ENCODE peak calls at places on chromosomes 11 and 22, in five cellular contexts. D is transverse colon, Z is prostate gland, K is stomach, O is heart left ventricle. M is an unnamed sample.

GRCh38 chr11:66226111-66226510 is 42.3 kb upstream of the RAB1B start:
- DNase-seq in D (no peak), Z (no peak), K (no peak), O (no peak), M (no peak)

GRCh38 chr11:17799147-17799546 is 64.6 kb downstream of the KCNC1 start:
- DNase-seq in D (no peak), Z (no peak), K (no peak), O (no peak), M (no peak)

GRCh38 chr11:130677486-130678153 is 229.2 kb downstream of the ADAMTS15 start:
- DNase-seq in D (no peak), Z (no peak), K (no peak), O (peak; percentile 43), M (peak; percentile 13)

GRCh38 chr11:62621027-62621566 is 689 bp downstream of the B3GAT3 start:
- DNase-seq in D (no peak), Z (no peak), K (no peak), O (no peak), M (no peak)

GRCh38 chr11:76234704-76235232 is 28.5 kb upstream of the WNT11 start:
- DNase-seq in D (no peak), Z (no peak), K (peak; percentile 26), O (peak; percentile 61), M (no peak)

GRCh38 chr22:24474221-24474620 is 20.9 kb upstream of the UPB1 start:
- DNase-seq in D (no peak), Z (no peak), K (no peak), O (no peak), M (peak; percentile 33)

GRCh38 chr11:30583505-30584280 is 2.5 kb downstream of the MPPED2 start:
- DNase-seq in D (peak; percentile 9), Z (peak; percentile 52), K (no peak), O (peak; percentile 39), M (no peak)

GRCh38 chr11:64500176-64501013 is 90.6 kb upstream of the SLC22A12 start:
- DNase-seq in D (no peak), Z (no peak), K (no peak), O (no peak), M (no peak)

GRCh38 chr11:110737591-110737990 is 25.4 kb upstream of the ARHGAP20 start:
- DNase-seq in D (no peak), Z (no peak), K (no peak), O (no peak), M (no peak)

GRCh38 chr11:32440372-32440888 is 5.1 kb upstream of the WT1 start:
- DNase-seq in D (no peak), Z (no peak), K (no peak), O (no peak), M (no peak)

GRCh38 chr11:7490054-7490453 is 4.7 kb downstream of the OLFML1 start:
- DNase-seq in D (no peak), Z (no peak), K (no peak), O (no peak), M (peak; percentile 42)

GRCh38 chr11:109695696-109696095 is 273.7 kb downstream of the C11orf87 start:
- DNase-seq in D (no peak), Z (no peak), K (no peak), O (no peak), M (no peak)

GRCh38 chr11:77705195-77705876 is 67.7 kb upstream of the CLNS1A start:
- DNase-seq in D (no peak), Z (no peak), K (no peak), O (no peak), M (peak; percentile 38)

GRCh38 chr11:131851951-131852350 is 481.5 kb downstream of the NTM start:
- DNase-seq in D (no peak), Z (no peak), K (no peak), O (no peak), M (no peak)

GRCh38 chr22:47174671-47175111 is 412.2 kb downstream of the TBC1D22A start:
- DNase-seq in D (no peak), Z (no peak), K (no peak), O (peak; percentile 48), M (no peak)

GRCh38 chr11:28730336-28730735 is 622.1 kb downstream of the METTL15 start:
- DNase-seq in D (no peak), Z (no peak), K (no peak), O (no peak), M (no peak)

GRCh38 chr11:72589802-72590761 is 84.1 kb downstream of the PDE2A start:
- DNase-seq in D (peak; percentile 53), Z (no peak), K (peak; percentile 47), O (peak; percentile 55), M (no peak)

GRCh38 chr22:26671317-26672059 is 14.1 kb downstream of the MIAT start:
- DNase-seq in D (peak; percentile 60), Z (peak; percentile 23), K (peak; percentile 37), O (peak; percentile 44), M (no peak)

GRCh38 chr22:26674211-26675190 is 17.1 kb downstream of the MIAT start:
- DNase-seq in D (peak; percentile 19), Z (no peak), K (no peak), O (no peak), M (no peak)

GRCh38 chr22:26673485-26673884 is 16.1 kb downstream of the MIAT start:
- DNase-seq in D (peak; percentile 22), Z (no peak), K (no peak), O (no peak), M (no peak)

GRCh38 chr22:26672060-26672471 is 14.7 kb downstream of the MIAT start:
- DNase-seq in D (peak; percentile 21), Z (no peak), K (no peak), O (peak; percentile 38), M (no peak)

DNA sequence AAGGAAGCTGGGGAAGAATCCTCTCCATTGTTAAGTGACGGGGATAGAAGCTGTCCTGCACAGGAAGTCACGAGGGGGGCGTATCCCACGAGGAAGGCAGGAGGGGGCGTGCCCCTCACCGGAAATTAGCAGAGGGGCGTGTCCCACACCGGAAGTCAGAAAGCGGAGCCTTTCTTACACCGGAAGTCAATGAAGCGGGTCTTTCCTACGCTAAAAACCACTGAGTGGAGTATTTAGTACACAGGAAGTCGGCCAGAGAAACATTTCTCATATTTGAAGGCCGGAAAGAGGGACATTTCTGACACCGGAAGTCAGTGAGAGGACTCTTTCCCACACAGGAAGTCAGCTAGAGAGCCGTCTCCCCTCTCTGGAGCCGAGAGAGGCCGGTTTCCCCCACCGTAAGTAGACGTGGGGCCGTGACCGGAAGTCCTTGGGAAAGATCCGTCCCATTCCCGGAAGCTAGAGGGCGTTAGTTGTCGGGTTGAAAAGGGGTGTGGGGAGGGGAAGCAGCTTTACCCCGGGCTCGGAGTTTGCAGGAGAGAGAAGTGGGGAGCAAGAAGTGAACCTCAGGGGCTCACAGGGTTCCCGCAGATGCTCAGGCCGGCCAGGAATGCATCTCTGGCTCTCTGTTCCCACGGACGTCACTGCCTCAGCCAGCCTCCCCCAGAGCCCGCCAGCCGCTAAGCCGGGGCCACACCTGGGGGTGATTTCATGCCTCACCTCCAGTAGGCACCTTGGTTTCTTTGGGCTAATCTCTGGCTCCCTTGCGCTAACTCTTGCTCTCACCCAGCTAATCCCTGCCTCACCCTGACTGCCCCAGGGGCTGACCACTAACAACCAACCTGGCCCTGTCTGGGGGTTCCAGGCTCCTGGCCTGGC is 15.4 kb downstream of the MIAT start:
- DNase-seq in D (peak; percentile 95), Z (peak; percentile 88), K (peak; percentile 88), O (peak; percentile 95), M (peak; percentile 56)
- TF ChIP-seq POLR2A in D (peak; percentile 66), Z (no peak), K (no peak), O (no peak), M (peak; percentile 37)

GRCh38 chr11:121449626-121450025 is 2.5 kb upstream of the SORL1 start:
- DNase-seq in D (no peak), Z (no peak), K (no peak), O (no peak), M (no peak)

GRCh38 chr11:121451982-121452608 is at the start of gene SORL1:
- DNase-seq in D (peak; percentile 83), Z (peak; percentile 85), K (peak; percentile 78), O (peak; percentile 78), M (peak; percentile 23)

GRCh38 chr11:121452609-121453150 is at the start of gene SORL1-AS1:
- DNase-seq in D (peak; percentile 45), Z (no peak), K (no peak), O (no peak), M (no peak)

GRCh38 chr11:121450424-121450823 is 1.7 kb upstream of the SORL1 start:
- DNase-seq in D (no peak), Z (no peak), K (no peak), O (no peak), M (no peak)

GRCh38 chr11:121451178-121451981 is 734 bp upstream of the SORL1 start:
- DNase-seq in D (peak; percentile 90), Z (peak; percentile 69), K (peak; percentile 64), O (no peak), M (no peak)
- TF ChIP-seq POLR2A in D (peak; percentile 59), Z (no peak), K (no peak), O (no peak), M (no peak)

DNA sequence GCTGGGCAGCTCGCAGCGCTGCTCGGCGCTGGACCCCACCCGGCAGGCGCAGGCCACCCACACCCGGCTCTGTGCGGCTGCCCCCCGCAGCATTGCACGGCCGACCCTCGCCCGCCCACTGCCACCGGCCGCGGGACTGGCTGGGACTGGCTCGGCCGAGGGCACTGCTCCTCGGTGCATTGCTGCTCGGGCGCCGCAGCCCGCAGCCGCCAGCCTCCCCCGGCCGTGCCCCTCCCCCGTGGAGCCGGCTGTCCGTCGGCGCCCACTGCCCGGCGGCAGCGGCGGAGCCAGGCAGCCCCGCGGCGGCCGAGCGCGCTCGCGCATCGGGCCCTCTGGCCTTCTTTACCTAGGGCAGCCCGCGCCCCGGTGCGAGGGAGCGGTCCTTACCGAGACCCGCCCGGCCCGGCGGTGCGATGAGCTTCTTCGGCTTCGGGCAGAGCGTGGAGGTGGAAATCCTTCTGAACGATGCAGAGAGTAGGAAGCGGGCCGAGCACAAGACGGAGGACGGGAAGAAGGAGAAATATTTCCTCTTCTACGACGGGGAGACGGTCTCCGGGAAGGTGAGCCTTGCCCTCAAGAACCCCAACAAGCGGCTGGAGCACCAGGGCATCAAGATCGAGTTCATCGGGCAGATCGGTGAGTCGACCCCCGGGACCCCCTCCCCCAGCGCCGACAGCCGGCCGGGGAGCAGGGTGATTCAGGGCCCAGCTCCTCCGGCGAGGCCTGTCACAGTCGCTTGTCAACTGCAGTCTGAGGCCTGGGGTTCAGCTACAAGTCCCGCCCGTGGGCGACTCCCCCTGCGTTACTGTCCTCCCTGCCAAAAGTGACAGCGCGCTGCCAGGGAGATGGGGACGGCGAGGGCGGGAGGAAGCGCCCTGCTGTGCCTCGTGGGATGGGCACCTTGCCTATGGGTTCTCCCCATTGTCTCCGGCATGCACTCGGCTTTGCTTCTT is 515 bp downstream of the VPS26B start:
- DNase-seq in D (peak; percentile 50), Z (peak; percentile 81), K (peak; percentile 43), O (peak; percentile 83), M (peak; percentile 31)
- TF ChIP-seq POLR2A in D (peak; percentile 8), Z (no peak), K (no peak), O (no peak), M (peak; percentile 44)

DNA sequence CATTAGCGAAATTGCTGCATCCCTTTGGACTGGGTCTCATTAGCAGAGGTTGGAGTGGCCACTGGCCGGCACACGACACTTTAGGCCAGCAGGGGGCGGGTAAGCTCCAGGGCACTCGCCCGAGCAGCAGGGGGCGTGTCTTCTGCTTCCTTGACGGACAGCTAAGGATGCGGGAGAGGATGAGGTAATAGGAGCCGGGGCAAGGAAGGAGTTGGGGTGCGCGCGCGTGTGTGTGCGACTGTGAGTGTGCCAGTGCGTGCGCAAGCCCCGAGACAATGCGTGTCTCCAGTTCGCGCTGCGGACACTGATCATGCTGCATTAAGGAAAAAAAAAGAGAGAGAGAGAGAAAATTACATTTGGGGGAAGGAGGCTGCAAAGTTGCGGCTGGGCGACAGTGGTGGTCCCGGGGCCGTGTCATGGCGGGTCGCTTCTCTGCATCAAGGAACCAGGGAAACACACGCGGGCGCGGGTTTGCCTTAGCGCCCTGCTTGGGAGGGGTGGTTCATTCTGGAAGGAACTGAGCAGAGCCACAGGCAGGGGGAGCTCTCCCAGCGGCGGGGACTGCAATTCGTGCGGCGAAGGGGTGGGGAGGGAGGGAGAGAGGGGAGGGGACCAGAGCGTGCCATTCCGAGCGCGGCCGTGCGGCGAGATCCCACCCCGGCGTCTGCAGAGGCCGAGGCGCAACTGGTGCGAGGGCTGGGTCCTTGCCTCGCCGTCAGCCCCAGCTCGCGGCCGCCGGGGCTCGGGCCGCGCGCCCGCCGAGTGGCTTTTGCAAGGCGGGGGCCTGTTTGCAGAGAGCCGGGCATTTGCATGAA is at the start of gene DTX4:
- DNase-seq in D (peak; percentile 95), Z (peak; percentile 91), K (peak; percentile 96), O (peak; percentile 96), M (peak; percentile 83)
- TF ChIP-seq POLR2A in D (peak; percentile 59), Z (peak; percentile 48), K (no peak), O (no peak), M (no peak)

M was measured in H54.